ENCODE peak calls at places on chromosome 2, in seven cellular contexts. One of them, this sample, is unnamed.

GRCh38 chr2:68992933-68993332 is 18.5 kb downstream of the GKN1 start:
- DNase-seq in CD8-positive, alpha-beta T cell: no peak
- DNase-seq in ovary: no peak
- DNase-seq in transverse colon: no peak
- DNase-seq in left lung: no peak
- DNase-seq in endothelial cell of umbilical vein: no peak
- DNase-seq in tibial artery: no peak
- DNase-seq in this sample: no peak

GRCh38 chr2:186590538-186591441 is 934 bp downstream of the ITGAV start:
- DNase-seq in left lung: no peak
- DNase-seq in ovary: peak; percentile 32
- DNase-seq in tibial artery: no peak
- DNase-seq in transverse colon: peak; percentile 41
- DNase-seq in CD8-positive, alpha-beta T cell: no peak
- DNase-seq in endothelial cell of umbilical vein: peak; percentile 78
- DNase-seq in this sample: peak; percentile 59

GRCh38 chr2:224039080-224039769 is at the start of gene SERPINE2:
- DNase-seq in ovary: peak; percentile 73
- DNase-seq in transverse colon: peak; percentile 47
- DNase-seq in left lung: peak; percentile 38
- DNase-seq in CD8-positive, alpha-beta T cell: peak; percentile 68
- DNase-seq in tibial artery: peak; percentile 74
- DNase-seq in endothelial cell of umbilical vein: peak; percentile 41
- DNase-seq in this sample: peak; percentile 37

GRCh38 chr2:223537669-223538601 is 64.2 kb downstream of the SCG2 start:
- DNase-seq in CD8-positive, alpha-beta T cell: no peak
- DNase-seq in tibial artery: no peak
- DNase-seq in transverse colon: no peak
- DNase-seq in ovary: no peak
- DNase-seq in endothelial cell of umbilical vein: peak; percentile 21
- DNase-seq in left lung: no peak
- DNase-seq in this sample: peak; percentile 35

GRCh38 chr2:189153608-189154007 is 26.0 kb downstream of the COL5A2 start:
- DNase-seq in left lung: no peak
- DNase-seq in CD8-positive, alpha-beta T cell: no peak
- DNase-seq in endothelial cell of umbilical vein: no peak
- DNase-seq in tibial artery: no peak
- DNase-seq in transverse colon: no peak
- DNase-seq in ovary: no peak
- DNase-seq in this sample: peak; percentile 67

GRCh38 chr2:151292546-151292945 is 3.1 kb upstream of the NMI start:
- DNase-seq in CD8-positive, alpha-beta T cell: no peak
- DNase-seq in ovary: no peak
- DNase-seq in transverse colon: no peak
- DNase-seq in tibial artery: no peak
- DNase-seq in endothelial cell of umbilical vein: no peak
- DNase-seq in left lung: no peak
- DNase-seq in this sample: no peak

GRCh38 chr2:180187611-180188010 is 180.5 kb upstream of the CWC22 start:
- DNase-seq in tibial artery: no peak
- DNase-seq in left lung: no peak
- DNase-seq in CD8-positive, alpha-beta T cell: no peak
- DNase-seq in ovary: no peak
- DNase-seq in endothelial cell of umbilical vein: no peak
- DNase-seq in transverse colon: no peak
- DNase-seq in this sample: no peak

GRCh38 chr2:236133410-236134012 is 34.7 kb downstream of the GBX2 start:
- DNase-seq in CD8-positive, alpha-beta T cell: no peak
- DNase-seq in endothelial cell of umbilical vein: no peak
- DNase-seq in ovary: no peak
- DNase-seq in tibial artery: peak; percentile 44
- DNase-seq in left lung: no peak
- DNase-seq in transverse colon: no peak
- DNase-seq in this sample: no peak

GRCh38 chr2:190911813-190912212 is 31.2 kb downstream of the GLS start:
- DNase-seq in left lung: no peak
- DNase-seq in transverse colon: no peak
- DNase-seq in endothelial cell of umbilical vein: no peak
- DNase-seq in tibial artery: no peak
- DNase-seq in ovary: no peak
- DNase-seq in CD8-positive, alpha-beta T cell: no peak
- DNase-seq in this sample: no peak

GRCh38 chr2:60551241-60552095 is 2.0 kb downstream of the BCL11A start:
- DNase-seq in transverse colon: peak; percentile 57
- DNase-seq in left lung: peak; percentile 46
- DNase-seq in endothelial cell of umbilical vein: no peak
- DNase-seq in ovary: no peak
- DNase-seq in tibial artery: no peak
- DNase-seq in CD8-positive, alpha-beta T cell: no peak
- DNase-seq in this sample: no peak

GRCh38 chr2:64400103-64400728 is 53.7 kb upstream of the LGALSL start:
- DNase-seq in tibial artery: no peak
- DNase-seq in CD8-positive, alpha-beta T cell: no peak
- DNase-seq in left lung: no peak
- DNase-seq in ovary: no peak
- DNase-seq in transverse colon: no peak
- DNase-seq in endothelial cell of umbilical vein: no peak
- DNase-seq in this sample: no peak

GRCh38 chr2:99868260-99868659 is 274.1 kb downstream of the AFF3 start:
- DNase-seq in left lung: no peak
- DNase-seq in CD8-positive, alpha-beta T cell: no peak
- DNase-seq in endothelial cell of umbilical vein: no peak
- DNase-seq in tibial artery: no peak
- DNase-seq in ovary: no peak
- DNase-seq in transverse colon: no peak
- DNase-seq in this sample: no peak

GRCh38 chr2:170554278-170554955 is 160.7 kb upstream of the SP5 start:
- DNase-seq in tibial artery: peak; percentile 95
- DNase-seq in CD8-positive, alpha-beta T cell: no peak
- DNase-seq in left lung: no peak
- DNase-seq in endothelial cell of umbilical vein: peak; percentile 90
- DNase-seq in transverse colon: peak; percentile 16
- DNase-seq in ovary: no peak
- DNase-seq in this sample: peak; percentile 1

GRCh38 chr2:15145919-15146318 is 415.2 kb downstream of the NBAS start:
- DNase-seq in endothelial cell of umbilical vein: no peak
- DNase-seq in ovary: no peak
- DNase-seq in tibial artery: no peak
- DNase-seq in left lung: no peak
- DNase-seq in CD8-positive, alpha-beta T cell: no peak
- DNase-seq in transverse colon: no peak
- DNase-seq in this sample: no peak

GRCh38 chr2:45652090-45653050 is 895 bp downstream of the PRKCE start:
- DNase-seq in ovary: peak; percentile 52
- DNase-seq in left lung: peak; percentile 61
- DNase-seq in tibial artery: peak; percentile 78
- DNase-seq in CD8-positive, alpha-beta T cell: peak; percentile 57
- DNase-seq in transverse colon: peak; percentile 42
- DNase-seq in endothelial cell of umbilical vein: peak; percentile 64
- DNase-seq in this sample: peak; percentile 35

GRCh38 chr2:74835831-74836674 is 2.1 kb downstream of the HK2 start:
- DNase-seq in left lung: no peak
- DNase-seq in CD8-positive, alpha-beta T cell: no peak
- DNase-seq in transverse colon: no peak
- DNase-seq in ovary: no peak
- DNase-seq in tibial artery: no peak
- DNase-seq in endothelial cell of umbilical vein: peak; percentile 54
- DNase-seq in this sample: no peak

GRCh38 chr2:95021015-95021399 is 4.5 kb upstream of the MAL start:
- DNase-seq in CD8-positive, alpha-beta T cell: no peak
- DNase-seq in left lung: no peak
- DNase-seq in tibial artery: no peak
- DNase-seq in transverse colon: no peak
- DNase-seq in endothelial cell of umbilical vein: no peak
- DNase-seq in ovary: no peak
- DNase-seq in this sample: no peak

GRCh38 chr2:46644690-46645385 is 165.5 kb downstream of the TMEM247 start:
- DNase-seq in transverse colon: no peak
- DNase-seq in ovary: no peak
- DNase-seq in CD8-positive, alpha-beta T cell: no peak
- DNase-seq in left lung: no peak
- DNase-seq in tibial artery: no peak
- DNase-seq in endothelial cell of umbilical vein: peak; percentile 51
- DNase-seq in this sample: no peak

GRCh38 chr2:41959760-41960159 is 88.1 kb upstream of the PKDCC start:
- DNase-seq in transverse colon: no peak
- DNase-seq in CD8-positive, alpha-beta T cell: no peak
- DNase-seq in left lung: no peak
- DNase-seq in tibial artery: no peak
- DNase-seq in endothelial cell of umbilical vein: no peak
- DNase-seq in ovary: no peak
- DNase-seq in this sample: no peak

GRCh38 chr2:41963661-41964525 is 83.9 kb upstream of the PKDCC start:
- DNase-seq in endothelial cell of umbilical vein: peak; percentile 49
- DNase-seq in tibial artery: peak; percentile 79
- DNase-seq in ovary: peak; percentile 88
- DNase-seq in transverse colon: peak; percentile 85
- DNase-seq in left lung: no peak
- DNase-seq in CD8-positive, alpha-beta T cell: no peak
- DNase-seq in this sample: no peak

GRCh38 chr2:41965173-41965875 is 82.5 kb upstream of the PKDCC start:
- DNase-seq in left lung: no peak
- DNase-seq in ovary: no peak
- DNase-seq in tibial artery: peak; percentile 70
- DNase-seq in endothelial cell of umbilical vein: no peak
- DNase-seq in CD8-positive, alpha-beta T cell: no peak
- DNase-seq in transverse colon: no peak
- DNase-seq in this sample: no peak

GRCh38 chr2:41965886-41966285 is 81.9 kb upstream of the PKDCC start:
- DNase-seq in transverse colon: peak; percentile 20
- DNase-seq in ovary: peak; percentile 58
- DNase-seq in CD8-positive, alpha-beta T cell: no peak
- DNase-seq in left lung: no peak
- DNase-seq in tibial artery: peak; percentile 89
- DNase-seq in endothelial cell of umbilical vein: peak; percentile 59
- DNase-seq in this sample: no peak

GRCh38 chr2:41962912-41963652 is 84.7 kb upstream of the PKDCC start:
- DNase-seq in CD8-positive, alpha-beta T cell: no peak
- DNase-seq in transverse colon: no peak
- DNase-seq in tibial artery: no peak
- DNase-seq in left lung: no peak
- DNase-seq in ovary: peak; percentile 45
- DNase-seq in endothelial cell of umbilical vein: no peak
- DNase-seq in this sample: no peak
- H3K4me3 ChIP-seq in CD8-positive, alpha-beta T cell: no peak overlapping the region
- H3K4me3 ChIP-seq in transverse colon: no peak overlapping the region
- H3K4me3 ChIP-seq in tibial artery: no peak overlapping the region
- H3K4me3 ChIP-seq in left lung: no peak overlapping the region
- H3K4me3 ChIP-seq in ovary: no peak overlapping the region
- H3K4me3 ChIP-seq in endothelial cell of umbilical vein: no peak overlapping the region
- H3K4me3 ChIP-seq in this sample: no peak overlapping the region

GRCh38 chr2:37928377-37928776 is 3.3 kb downstream of the RMDN2 start:
- DNase-seq in tibial artery: no peak
- DNase-seq in left lung: no peak
- DNase-seq in transverse colon: no peak
- DNase-seq in endothelial cell of umbilical vein: no peak
- DNase-seq in ovary: no peak
- DNase-seq in CD8-positive, alpha-beta T cell: no peak
- DNase-seq in this sample: no peak

GRCh38 chr2:37926635-37927034 is 1.5 kb downstream of the RMDN2 start:
- DNase-seq in tibial artery: no peak
- DNase-seq in transverse colon: no peak
- DNase-seq in ovary: no peak
- DNase-seq in CD8-positive, alpha-beta T cell: no peak
- DNase-seq in endothelial cell of umbilical vein: no peak
- DNase-seq in left lung: no peak
- DNase-seq in this sample: no peak

GRCh38 chr2:37923308-37924055 is 1.6 kb upstream of the RMDN2 start:
- DNase-seq in transverse colon: no peak
- DNase-seq in endothelial cell of umbilical vein: no peak
- DNase-seq in ovary: no peak
- DNase-seq in left lung: no peak
- DNase-seq in tibial artery: no peak
- DNase-seq in CD8-positive, alpha-beta T cell: no peak
- DNase-seq in this sample: no peak

GRCh38 chr2:37920570-37920969 is 4.5 kb upstream of the RMDN2 start:
- DNase-seq in endothelial cell of umbilical vein: no peak
- DNase-seq in left lung: no peak
- DNase-seq in tibial artery: no peak
- DNase-seq in CD8-positive, alpha-beta T cell: no peak
- DNase-seq in ovary: no peak
- DNase-seq in transverse colon: no peak
- DNase-seq in this sample: peak; percentile 45

DNA sequence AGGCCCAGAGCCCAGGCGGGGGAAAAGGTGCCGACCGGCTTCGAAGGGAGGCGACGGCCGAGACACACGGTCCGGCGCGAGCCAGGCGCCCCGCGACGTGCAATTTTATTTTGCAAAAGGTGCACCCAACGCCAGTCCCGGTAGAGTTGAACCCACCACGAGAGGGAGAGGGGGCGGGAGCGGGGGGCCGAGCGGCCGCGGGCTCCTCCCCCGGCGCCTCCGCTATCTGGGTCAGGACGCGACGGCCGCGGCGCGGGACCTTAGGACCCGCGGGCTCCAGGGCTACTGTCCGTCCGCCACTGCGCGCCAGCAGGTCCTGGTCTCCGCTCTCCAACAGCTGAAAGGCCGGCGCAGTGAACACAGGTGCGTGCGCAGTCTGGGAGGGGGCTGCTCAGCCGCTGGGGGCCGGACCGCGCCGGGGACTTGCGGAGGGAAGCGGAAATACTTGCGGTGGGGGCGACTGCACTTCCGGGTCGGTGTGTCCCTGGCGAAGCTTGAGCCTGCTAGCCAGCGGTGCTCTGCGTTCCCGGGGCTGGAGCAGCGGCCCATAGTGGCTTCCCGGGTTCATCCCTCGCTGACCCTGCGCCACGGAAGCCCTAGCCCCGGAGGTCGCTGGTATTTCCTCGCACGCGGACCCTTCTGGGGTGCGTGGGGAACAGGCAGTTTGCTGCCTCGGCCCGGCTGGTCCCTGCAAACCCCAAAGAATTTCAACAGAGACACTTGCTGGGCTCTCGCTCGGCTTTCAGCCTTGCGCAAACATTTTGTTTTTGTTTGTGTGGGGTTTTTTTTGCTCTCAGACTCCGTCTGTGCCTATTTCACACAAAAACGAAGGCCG is at the start of gene RMDN2:
- DNase-seq in transverse colon: peak; percentile 93
- DNase-seq in ovary: peak; percentile 84
- DNase-seq in endothelial cell of umbilical vein: peak; percentile 89
- DNase-seq in tibial artery: peak; percentile 92
- DNase-seq in left lung: peak; percentile 94
- DNase-seq in CD8-positive, alpha-beta T cell: peak; percentile 92
- DNase-seq in this sample: peak; percentile 79
- TF ChIP-seq CTCF in transverse colon: peak; percentile 20
- TF ChIP-seq CTCF in ovary: no peak
- TF ChIP-seq CTCF in endothelial cell of umbilical vein: peak; percentile 13
- TF ChIP-seq CTCF in tibial artery: peak; percentile 20
- TF ChIP-seq CTCF in left lung: no peak
- TF ChIP-seq CTCF in CD8-positive, alpha-beta T cell: no peak
- TF ChIP-seq CTCF in this sample: peak; percentile 9

GRCh38 chr2:152544626-152545025 is 172.6 kb downstream of the PRPF40A start:
- DNase-seq in endothelial cell of umbilical vein: peak; percentile 40
- DNase-seq in ovary: no peak
- DNase-seq in CD8-positive, alpha-beta T cell: no peak
- DNase-seq in left lung: no peak
- DNase-seq in tibial artery: no peak
- DNase-seq in transverse colon: no peak
- DNase-seq in this sample: no peak
- H3K27ac ChIP-seq in endothelial cell of umbilical vein: no peak overlapping the region
- H3K27ac ChIP-seq in ovary: peak overlapping the region; percentile 16
- H3K27ac ChIP-seq in CD8-positive, alpha-beta T cell: no peak overlapping the region
- H3K27ac ChIP-seq in left lung: no peak overlapping the region
- H3K27ac ChIP-seq in tibial artery: no peak overlapping the region
- H3K27ac ChIP-seq in transverse colon: no peak overlapping the region
- H3K27ac ChIP-seq in this sample: no peak overlapping the region

GRCh38 chr2:207092803-207093202 is 72.9 kb downstream of the KLF7 start:
- DNase-seq in endothelial cell of umbilical vein: no peak
- DNase-seq in left lung: no peak
- DNase-seq in tibial artery: no peak
- DNase-seq in transverse colon: no peak
- DNase-seq in CD8-positive, alpha-beta T cell: no peak
- DNase-seq in ovary: no peak
- DNase-seq in this sample: no peak
- H3K4me3 ChIP-seq in endothelial cell of umbilical vein: no peak overlapping the region
- H3K4me3 ChIP-seq in left lung: no peak overlapping the region
- H3K4me3 ChIP-seq in tibial artery: no peak overlapping the region
- H3K4me3 ChIP-seq in transverse colon: no peak overlapping the region
- H3K4me3 ChIP-seq in CD8-positive, alpha-beta T cell: no peak overlapping the region
- H3K4me3 ChIP-seq in ovary: no peak overlapping the region
- H3K4me3 ChIP-seq in this sample: no peak overlapping the region